ENCODE peak calls at places on chromosomes 11 and 22, in eight cellular contexts. U is prostate gland, J is uterus, O is HCT116, V is Peyer's patch, S is upper lobe of left lung, Z is IMR-90, A is right lobe of liver. E is an unnamed sample. For H3K36me3, the result is how much of the 10 kb centered on the place peaks cover.

GRCh38 chr11:22581354-22581753 is 44.3 kb downstream of the FANCF start:
- DNase-seq in U (no peak), J (no peak), O (no peak), V (no peak), S (no peak), Z (no peak), A (no peak), E (no peak)

GRCh38 chr22:25849514-25849913 is 107.5 kb downstream of the MYO18B start:
- DNase-seq in U (no peak), J (no peak), O (no peak), V (no peak), S (no peak), Z (no peak), A (no peak), E (no peak)

GRCh38 chr11:3860360-3860759 is 4.9 kb downstream of the STIM1 start:
- DNase-seq in U (no peak), J (no peak), O (no peak), V (no peak), S (no peak), Z (peak), A (no peak), E (no peak)

GRCh38 chr11:20154381-20154780 is 5.9 kb downstream of the DBX1 start:
- DNase-seq in U (no peak), J (no peak), O (no peak), V (no peak), S (no peak), Z (no peak), A (no peak), E (no peak)

GRCh38 chr22:38513063-38513462 is 7.0 kb upstream of the DDX17 start:
- DNase-seq in U (no peak), J (no peak), O (no peak), V (peak), S (no peak), Z (no peak), A (peak), E (no peak)

GRCh38 chr11:113839842-113840241 is 35.5 kb downstream of the USP28 start:
- DNase-seq in U (no peak), J (no peak), O (no peak), V (peak), S (no peak), Z (no peak), A (no peak), E (no peak)

GRCh38 chr11:47886096-47886495 is 37.9 kb upstream of the NUP160 start:
- DNase-seq in U (peak), J (no peak), O (no peak), V (peak), S (no peak), Z (peak), A (no peak), E (peak)

GRCh38 chr11:45145421-45146071 is 893 bp upstream of the PRDM11 start:
- DNase-seq in U (no peak), J (peak), O (no peak), V (peak), S (no peak), Z (peak), A (peak), E (peak)

GRCh38 chr22:19648419-19648929 is 65.8 kb upstream of the SEPTIN5 start:
- DNase-seq in U (no peak), J (no peak), O (peak), V (no peak), S (no peak), Z (no peak), A (no peak), E (no peak)

GRCh38 chr11:117175781-117176180 is 2.8 kb upstream of the SIDT2 start:
- DNase-seq in U (no peak), J (no peak), O (no peak), V (no peak), S (no peak), Z (no peak), A (no peak), E (no peak)

GRCh38 chr11:106389096-106389495 is 311.6 kb downstream of the AASDHPPT start:
- DNase-seq in U (no peak), J (no peak), O (no peak), V (no peak), S (no peak), Z (peak), A (no peak), E (no peak)

GRCh38 chr11:86244063-86244521 is 461 bp upstream of the EED start:
- DNase-seq in U (peak), J (peak), O (peak), V (peak), S (peak), Z (peak), A (peak), E (peak)

GRCh38 chr11:118434553-118435232 is 1.6 kb upstream of the KMT2A start:
- DNase-seq in U (peak), J (peak), O (no peak), V (peak), S (peak), Z (peak), A (peak), E (peak)

GRCh38 chr22:49328630-49329405 is 498.9 kb downstream of the BRD1 start:
- DNase-seq in U (no peak), J (no peak), O (no peak), V (no peak), S (no peak), Z (no peak), A (no peak), E (peak)

GRCh38 chr22:23178512-23179254 is 1.6 kb upstream of the BCR start:
- DNase-seq in U (peak), J (peak), O (peak), V (peak), S (peak), Z (peak), A (peak), E (peak)

GRCh38 chr22:23180893-23181762 is 819 bp downstream of the BCR start:
- DNase-seq in U (no peak), J (no peak), O (no peak), V (peak), S (peak), Z (no peak), A (peak), E (no peak)

GRCh38 chr22:23179381-23180294 is 671 bp upstream of the BCR start:
- DNase-seq in U (no peak), J (peak), O (no peak), V (no peak), S (peak), Z (no peak), A (peak), E (peak)

GRCh38 chr22:23181763-23182288 is 1.5 kb downstream of the BCR start:
- DNase-seq in U (no peak), J (no peak), O (no peak), V (no peak), S (no peak), Z (no peak), A (no peak), E (no peak)

GRCh38 chr22:23180301-23180892 is at the start of gene BCR:
- DNase-seq in U (peak), J (peak), O (peak), V (peak), S (peak), Z (peak), A (peak), E (peak)
- TF ChIP-seq POLR2A in U (peak), J (peak), O (peak), V (peak), S (no peak), Z (no peak), A (peak), E (no peak)

GRCh38 chr11:27795955-27796861 is 96.0 kb upstream of the BDNF start:
- DNase-seq in U (no peak), J (no peak), O (no peak), V (peak), S (no peak), Z (peak), A (no peak), E (no peak)
- H3K36me3 ChIP-seq in U (under half), J (under half), O (under half), V (under half), S (under half), Z (under half), A (under half), E (under half)

GRCh38 chr11:67505605-67506396 is 638 bp upstream of the PITPNM1 start:
- DNase-seq in U (peak), J (peak), O (peak), V (peak), S (peak), Z (peak), A (peak), E (peak)
- TF ChIP-seq POLR2A in U (peak), J (peak), O (no peak), V (peak), S (no peak), Z (no peak), A (peak), E (no peak)

DNA sequence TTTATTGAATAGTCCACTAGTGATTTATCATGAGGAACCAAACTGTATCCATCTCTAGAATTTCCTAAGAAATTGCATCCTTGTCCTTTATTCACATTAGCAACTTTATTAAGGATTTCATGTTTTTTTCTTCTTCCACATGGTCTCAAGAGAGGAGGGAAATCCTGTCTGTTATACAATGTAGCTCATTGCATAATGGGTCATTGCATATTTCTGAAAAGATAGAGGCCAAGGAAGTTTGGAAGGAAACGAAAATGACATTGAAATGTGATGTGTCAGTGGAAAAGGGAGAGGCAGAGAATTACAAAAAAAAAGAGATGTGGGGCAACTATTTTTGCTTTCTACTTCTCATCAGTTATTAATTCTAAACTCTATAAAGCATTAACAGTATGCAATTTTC is 353.1 kb downstream of the METTL15 start:
- DNase-seq in U (no peak), J (no peak), O (no peak), V (no peak), S (no peak), Z (peak), A (no peak), E (no peak)
- H3K36me3 ChIP-seq in U (under half), J (under half), O (under half), V (under half), S (under half), Z (under half), A (under half), E (under half)

DNA sequence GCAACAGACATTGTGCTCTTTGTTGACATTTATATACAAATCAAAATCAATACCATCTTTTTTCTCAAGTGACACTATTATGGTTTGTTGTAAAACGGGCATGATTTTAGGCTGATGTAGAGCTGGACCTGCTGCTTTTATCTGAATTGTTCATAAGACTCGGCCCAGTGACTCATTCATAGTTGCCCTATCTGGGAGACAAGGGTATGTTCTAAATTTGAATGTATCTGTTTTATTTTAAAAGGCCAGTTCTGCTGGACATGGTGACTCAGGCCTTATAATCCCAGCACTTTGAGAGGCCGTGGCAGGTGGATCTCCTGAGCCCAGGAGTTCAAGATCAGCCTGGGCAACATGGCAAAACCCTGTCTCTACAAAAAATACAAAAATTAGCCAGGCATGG is 39.3 kb downstream of the CEP295 start:
- DNase-seq in U (no peak), J (no peak), O (no peak), V (no peak), S (no peak), Z (peak), A (no peak), E (no peak)
- TF ChIP-seq POLR2A in U (no peak), J (no peak), O (no peak), V (no peak), S (no peak), Z (no peak), A (no peak), E (no peak)

GRCh38 chr22:46278656-46279645 is 11.1 kb downstream of the TTC38 start:
- DNase-seq in U (no peak), J (no peak), O (no peak), V (no peak), S (no peak), Z (no peak), A (no peak), E (no peak)
- H3K36me3 ChIP-seq in U (under half), J (under half), O (under half), V (under half), S (under half), Z (half or more), A (under half), E (under half)

DNA sequence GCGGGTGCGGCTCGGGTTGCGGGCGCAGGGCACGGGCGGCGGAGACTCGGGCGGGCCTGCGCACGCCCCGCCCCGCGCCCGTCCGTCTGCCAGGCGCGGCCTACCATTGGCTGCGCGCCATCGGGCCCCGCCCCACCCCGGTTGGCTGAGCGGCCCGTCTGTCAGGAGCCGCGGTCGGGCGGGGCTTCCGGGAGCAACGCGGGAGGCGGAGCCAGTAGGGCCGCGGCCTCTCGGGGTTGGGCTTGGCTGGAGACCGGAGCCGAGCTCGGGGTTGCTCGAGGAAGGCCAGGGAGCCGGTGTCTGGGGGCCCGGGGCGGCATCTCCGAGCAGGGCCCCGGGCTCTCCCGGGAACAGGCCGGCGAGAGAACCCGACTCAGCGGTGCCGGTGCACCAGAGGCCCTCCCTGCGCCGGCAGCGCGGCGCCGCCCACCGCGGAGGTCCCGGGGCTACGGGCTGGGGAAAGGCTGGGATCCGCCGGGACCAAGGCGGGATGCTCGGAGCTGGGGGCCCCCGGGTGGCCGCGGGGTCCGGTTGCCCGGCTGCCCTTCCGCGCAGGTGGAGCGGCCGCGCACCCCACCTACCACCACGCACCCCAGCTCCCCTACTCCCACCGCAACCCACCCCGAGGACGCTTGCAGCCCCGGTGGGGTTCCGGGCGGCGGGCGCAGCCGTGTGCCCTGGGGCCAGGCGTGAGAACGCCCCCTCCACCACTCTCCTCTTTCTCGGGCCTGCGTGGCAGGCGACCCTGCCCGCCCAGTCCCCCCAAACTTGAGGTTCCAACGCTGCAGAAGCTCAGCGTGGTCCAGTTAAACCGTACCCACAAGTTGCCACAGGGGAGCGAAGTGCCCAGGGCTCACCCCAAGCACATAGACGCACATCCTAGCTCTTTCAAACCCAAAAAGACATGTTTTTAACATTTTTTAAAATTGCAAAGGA is at the start of gene HRAS:
- DNase-seq in U (peak), J (peak), O (peak), V (peak), S (peak), Z (peak), A (peak), E (peak)
- TF ChIP-seq POLR2A in U (peak), J (peak), O (peak), V (peak), S (peak), Z (peak), A (peak), E (peak)

DNA sequence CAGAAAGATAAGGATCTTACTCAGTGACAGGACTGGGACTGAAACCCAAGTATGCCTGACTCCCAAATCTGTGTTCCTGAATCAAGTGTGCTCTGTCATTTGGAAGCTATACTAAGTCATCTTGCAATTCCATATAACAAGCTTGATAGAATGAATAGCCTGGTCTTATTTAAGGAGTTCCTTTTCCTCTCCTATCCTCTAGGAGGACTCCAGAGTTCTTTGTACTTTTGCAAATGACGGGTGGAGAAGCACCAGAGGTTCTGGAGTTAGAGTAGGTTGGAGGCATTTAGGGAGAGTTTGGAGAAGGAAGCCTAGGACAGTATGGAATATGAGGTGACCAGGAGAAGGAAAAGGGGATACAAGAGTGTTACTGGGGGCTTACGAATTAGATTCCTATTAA is 92.9 kb upstream of the RCN1 start:
- DNase-seq in U (no peak), J (no peak), O (no peak), V (no peak), S (no peak), Z (no peak), A (no peak), E (no peak)
- H3K36me3 ChIP-seq in U (under half), J (under half), O (under half), V (under half), S (under half), Z (under half), A (under half), E (under half)

GRCh38 chr11:43953521-43953920 is 11.1 kb downstream of the C11orf96 start:
- DNase-seq in U (no peak), J (no peak), O (no peak), V (peak), S (no peak), Z (no peak), A (no peak), E (no peak)

GRCh38 chr11:43957571-43957970 is 15.1 kb downstream of the C11orf96 start:
- DNase-seq in U (no peak), J (no peak), O (no peak), V (no peak), S (no peak), Z (no peak), A (no peak), E (no peak)

GRCh38 chr11:43952401-43953342 is 10.2 kb downstream of the C11orf96 start:
- DNase-seq in U (no peak), J (no peak), O (no peak), V (peak), S (no peak), Z (no peak), A (no peak), E (no peak)

GRCh38 chr11:43954241-43954640 is 11.8 kb downstream of the C11orf96 start:
- DNase-seq in U (no peak), J (no peak), O (no peak), V (no peak), S (no peak), Z (no peak), A (no peak), E (no peak)

DNA sequence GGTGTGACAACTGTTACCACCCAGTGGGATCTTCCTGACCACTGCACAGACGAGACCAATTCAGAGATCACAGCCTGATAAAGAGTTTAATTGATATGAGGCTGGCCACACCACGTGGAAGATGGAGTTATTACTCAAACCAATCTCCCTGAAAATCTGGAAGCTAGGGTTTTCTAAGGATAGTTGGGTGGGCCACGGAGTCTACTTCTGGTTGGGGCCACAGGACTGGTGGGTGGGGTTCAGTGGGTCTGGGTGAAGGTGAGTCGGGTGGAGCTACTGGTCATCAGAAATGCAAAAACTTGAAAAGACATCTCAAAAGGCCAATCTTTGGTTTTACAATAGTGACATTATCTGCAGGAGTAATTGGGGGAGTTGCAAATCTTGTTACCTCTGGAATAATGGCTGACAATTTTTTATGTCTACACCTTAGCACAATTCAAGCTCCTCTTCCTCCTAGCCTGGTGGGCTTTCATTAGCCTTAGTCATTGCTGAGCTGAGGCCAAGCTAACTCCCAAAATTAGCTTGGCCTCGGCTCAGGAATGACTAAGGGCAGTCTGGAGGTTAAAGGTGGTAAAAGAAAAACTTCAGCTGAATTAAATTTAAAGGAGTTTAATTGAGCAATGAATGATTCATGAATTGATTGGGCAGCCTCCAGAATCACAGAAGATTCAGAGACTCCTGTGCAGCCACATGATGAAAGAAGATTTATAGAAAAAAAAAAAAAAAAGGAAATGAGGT is 13.1 kb downstream of the C11orf96 start:
- DNase-seq in U (no peak), J (no peak), O (no peak), V (no peak), S (no peak), Z (peak), A (no peak), E (no peak)
- TF ChIP-seq POLR2A in U (no peak), J (no peak), O (no peak), V (no peak), S (no peak), Z (no peak), A (no peak), E (no peak)

DNA sequence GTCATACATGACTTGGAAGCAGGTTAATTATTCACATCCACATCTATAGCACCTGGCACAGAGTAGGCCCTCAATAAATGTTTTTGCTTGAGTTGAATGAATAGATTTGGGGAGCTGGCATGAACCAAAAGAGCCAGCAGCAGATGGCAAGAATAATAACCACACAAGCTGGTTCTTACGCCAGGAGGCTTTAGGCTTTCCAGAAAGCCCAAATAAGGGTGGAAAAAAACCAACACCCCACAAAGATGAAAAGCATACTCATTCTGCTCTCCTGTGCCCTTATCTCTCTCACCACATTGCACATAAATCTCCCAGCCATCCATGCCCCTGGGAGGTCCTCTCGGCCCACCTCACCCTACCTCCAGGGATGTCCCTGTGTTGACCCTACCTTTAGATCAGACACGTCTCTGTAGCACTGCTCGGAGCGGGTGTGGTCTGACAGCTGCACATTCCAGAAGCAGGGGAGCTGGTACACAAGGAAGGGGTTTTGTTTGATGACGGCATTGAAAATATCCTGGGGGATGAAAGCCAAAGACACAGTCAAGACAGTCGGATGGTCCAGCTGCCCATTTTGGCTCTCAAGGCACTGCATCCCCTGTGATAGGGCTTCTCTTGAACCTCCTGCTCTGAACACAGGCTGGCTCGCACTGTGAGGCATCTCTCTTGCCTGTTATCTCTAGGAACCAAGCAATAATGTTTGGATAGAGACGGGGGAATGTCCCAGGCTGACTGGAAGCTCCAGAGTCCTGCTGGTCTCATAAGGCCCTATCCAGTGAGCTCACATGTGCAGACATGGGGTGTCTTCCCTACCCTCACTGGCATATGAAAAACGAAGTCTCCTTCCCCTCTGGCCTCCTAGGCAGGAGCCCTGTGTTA is 323.6 kb upstream of the SYN3 start:
- DNase-seq in U (no peak), J (no peak), O (no peak), V (no peak), S (no peak), Z (no peak), A (no peak), E (no peak)
- H3K36me3 ChIP-seq in U (under half), J (under half), O (under half), V (under half), S (under half), Z (under half), A (under half), E (under half)